ENCODE peak calls at places on chromosomes 13 and 19, in six cellular contexts. One of them, this sample, is unnamed. For H3K4me1, the result is how much of the 10 kb centered on the place peaks cover.

GRCh38 chr19:374183-374885 is 29.7 kb upstream of the MIER2 start:
- DNase-seq in SK-N-SH: no peak
- DNase-seq in tibial artery: no peak
- DNase-seq in thoracic aorta: no peak
- DNase-seq in ovary: no peak
- DNase-seq in pancreas: no peak
- DNase-seq in this sample: no peak

GRCh38 chr19:41959056-41960053 is at the start of gene RABAC1:
- DNase-seq in SK-N-SH: peak
- DNase-seq in tibial artery: peak
- DNase-seq in thoracic aorta: peak
- DNase-seq in ovary: peak
- DNase-seq in pancreas: peak
- DNase-seq in this sample: peak

GRCh38 chr19:12965017-12965811 is 4.2 kb upstream of the DAND5 start:
- DNase-seq in SK-N-SH: peak
- DNase-seq in tibial artery: peak
- DNase-seq in thoracic aorta: peak
- DNase-seq in ovary: peak
- DNase-seq in pancreas: peak
- DNase-seq in this sample: peak

GRCh38 chr19:798415-799075 is 1.3 kb downstream of the PTBP1 start:
- DNase-seq in SK-N-SH: no peak
- DNase-seq in tibial artery: no peak
- DNase-seq in thoracic aorta: no peak
- DNase-seq in ovary: peak
- DNase-seq in pancreas: peak
- DNase-seq in this sample: peak

GRCh38 chr19:16075430-16076153 is 703 bp upstream of the TPM4 start:
- DNase-seq in SK-N-SH: no peak
- DNase-seq in tibial artery: no peak
- DNase-seq in thoracic aorta: no peak
- DNase-seq in ovary: no peak
- DNase-seq in pancreas: no peak
- DNase-seq in this sample: no peak

GRCh38 chr19:461664-462551 is 1.1 kb upstream of the SHC2 start:
- DNase-seq in SK-N-SH: peak
- DNase-seq in tibial artery: no peak
- DNase-seq in thoracic aorta: no peak
- DNase-seq in ovary: no peak
- DNase-seq in pancreas: peak
- DNase-seq in this sample: peak

GRCh38 chr19:51572908-51573307 is 1.8 kb downstream of the ZNF175 start:
- DNase-seq in SK-N-SH: no peak
- DNase-seq in tibial artery: no peak
- DNase-seq in thoracic aorta: no peak
- DNase-seq in ovary: no peak
- DNase-seq in pancreas: no peak
- DNase-seq in this sample: no peak

GRCh38 chr13:113918580-113918979 is 54.7 kb upstream of the GAS6 start:
- DNase-seq in SK-N-SH: no peak
- DNase-seq in tibial artery: no peak
- DNase-seq in thoracic aorta: no peak
- DNase-seq in ovary: no peak
- DNase-seq in pancreas: no peak
- DNase-seq in this sample: no peak

GRCh38 chr19:46932346-46932745 is 71.5 kb downstream of the ARHGAP35 start:
- DNase-seq in SK-N-SH: no peak
- DNase-seq in tibial artery: no peak
- DNase-seq in thoracic aorta: no peak
- DNase-seq in ovary: no peak
- DNase-seq in pancreas: no peak
- DNase-seq in this sample: no peak

GRCh38 chr19:40356681-40357595 is 8.4 kb downstream of the PLD3 start:
- DNase-seq in SK-N-SH: no peak
- DNase-seq in tibial artery: no peak
- DNase-seq in thoracic aorta: no peak
- DNase-seq in ovary: no peak
- DNase-seq in pancreas: peak
- DNase-seq in this sample: no peak

GRCh38 chr19:40360020-40360686 is 11.7 kb downstream of the PLD3 start:
- DNase-seq in SK-N-SH: no peak
- DNase-seq in tibial artery: no peak
- DNase-seq in thoracic aorta: no peak
- DNase-seq in ovary: no peak
- DNase-seq in pancreas: no peak
- DNase-seq in this sample: no peak

GRCh38 chr19:40357655-40358054 is 9.2 kb downstream of the PLD3 start:
- DNase-seq in SK-N-SH: no peak
- DNase-seq in tibial artery: no peak
- DNase-seq in thoracic aorta: no peak
- DNase-seq in ovary: no peak
- DNase-seq in pancreas: no peak
- DNase-seq in this sample: no peak

GRCh38 chr19:40355975-40356680 is 7.6 kb downstream of the PLD3 start:
- DNase-seq in SK-N-SH: no peak
- DNase-seq in tibial artery: no peak
- DNase-seq in thoracic aorta: no peak
- DNase-seq in ovary: no peak
- DNase-seq in pancreas: peak
- DNase-seq in this sample: no peak

GRCh38 chr19:40358773-40359172 is 10.3 kb downstream of the PLD3 start:
- DNase-seq in SK-N-SH: no peak
- DNase-seq in tibial artery: peak
- DNase-seq in thoracic aorta: no peak
- DNase-seq in ovary: no peak
- DNase-seq in pancreas: no peak
- DNase-seq in this sample: no peak
- H3K4me1 ChIP-seq in SK-N-SH: under half
- H3K4me1 ChIP-seq in tibial artery: under half
- H3K4me1 ChIP-seq in thoracic aorta: under half
- H3K4me1 ChIP-seq in ovary: under half
- H3K4me1 ChIP-seq in pancreas: under half
- H3K4me1 ChIP-seq in this sample: under half

GRCh38 chr13:99218545-99218944 is 17.9 kb downstream of the UBAC2 start:
- DNase-seq in SK-N-SH: no peak
- DNase-seq in tibial artery: no peak
- DNase-seq in thoracic aorta: no peak
- DNase-seq in ovary: peak
- DNase-seq in pancreas: peak
- DNase-seq in this sample: no peak
- H3K4me1 ChIP-seq in SK-N-SH: under half
- H3K4me1 ChIP-seq in tibial artery: under half
- H3K4me1 ChIP-seq in thoracic aorta: under half
- H3K4me1 ChIP-seq in ovary: under half
- H3K4me1 ChIP-seq in pancreas: under half
- H3K4me1 ChIP-seq in this sample: under half

GRCh38 chr19:38678217-38678890 is 30.9 kb downstream of the ACTN4 start:
- DNase-seq in SK-N-SH: no peak
- DNase-seq in tibial artery: no peak
- DNase-seq in thoracic aorta: no peak
- DNase-seq in ovary: no peak
- DNase-seq in pancreas: no peak
- DNase-seq in this sample: no peak

GRCh38 chr19:38676878-38677646 is 29.6 kb downstream of the ACTN4 start:
- DNase-seq in SK-N-SH: no peak
- DNase-seq in tibial artery: no peak
- DNase-seq in thoracic aorta: no peak
- DNase-seq in ovary: no peak
- DNase-seq in pancreas: no peak
- DNase-seq in this sample: no peak

GRCh38 chr19:38679839-38680238 is 32.4 kb downstream of the ACTN4 start:
- DNase-seq in SK-N-SH: no peak
- DNase-seq in tibial artery: no peak
- DNase-seq in thoracic aorta: no peak
- DNase-seq in ovary: no peak
- DNase-seq in pancreas: no peak
- DNase-seq in this sample: no peak

GRCh38 chr19:38676023-38676877 is 28.8 kb downstream of the ACTN4 start:
- DNase-seq in SK-N-SH: no peak
- DNase-seq in tibial artery: no peak
- DNase-seq in thoracic aorta: no peak
- DNase-seq in ovary: no peak
- DNase-seq in pancreas: no peak
- DNase-seq in this sample: no peak

GRCh38 chr19:38678891-38679494 is 31.5 kb downstream of the ACTN4 start:
- DNase-seq in SK-N-SH: no peak
- DNase-seq in tibial artery: no peak
- DNase-seq in thoracic aorta: no peak
- DNase-seq in ovary: no peak
- DNase-seq in pancreas: no peak
- DNase-seq in this sample: no peak
- H3K4me1 ChIP-seq in SK-N-SH: under half
- H3K4me1 ChIP-seq in tibial artery: under half
- H3K4me1 ChIP-seq in thoracic aorta: half or more
- H3K4me1 ChIP-seq in ovary: under half
- H3K4me1 ChIP-seq in pancreas: half or more
- H3K4me1 ChIP-seq in this sample: half or more

GRCh38 chr19:40768936-40769335 is 6.4 kb upstream of the MIA start:
- DNase-seq in SK-N-SH: no peak
- DNase-seq in tibial artery: no peak
- DNase-seq in thoracic aorta: no peak
- DNase-seq in ovary: no peak
- DNase-seq in pancreas: no peak
- DNase-seq in this sample: no peak
- H3K4me1 ChIP-seq in SK-N-SH: under half
- H3K4me1 ChIP-seq in tibial artery: under half
- H3K4me1 ChIP-seq in thoracic aorta: under half
- H3K4me1 ChIP-seq in ovary: under half
- H3K4me1 ChIP-seq in pancreas: under half
- H3K4me1 ChIP-seq in this sample: under half

DNA sequence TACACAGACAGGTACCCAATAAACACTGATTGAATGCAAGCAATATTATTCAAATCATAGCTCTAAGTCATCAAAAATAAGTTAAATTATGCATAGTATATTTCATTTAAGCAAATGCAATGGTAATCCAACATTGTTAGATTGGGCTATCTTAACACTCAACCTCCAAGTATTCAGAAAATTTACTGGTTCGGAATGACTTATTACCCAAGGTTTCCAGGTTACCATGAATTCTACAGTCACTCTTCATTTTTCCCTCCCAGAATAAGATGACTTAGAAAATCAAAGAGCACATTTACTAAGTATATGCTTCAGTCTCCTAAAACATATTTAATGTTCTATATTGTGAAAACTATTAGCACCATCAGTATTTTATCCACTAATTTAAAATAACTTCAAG is 6.0 kb downstream of the UBL3 start:
- DNase-seq in SK-N-SH: no peak
- DNase-seq in tibial artery: no peak
- DNase-seq in thoracic aorta: no peak
- DNase-seq in ovary: no peak
- DNase-seq in pancreas: no peak
- DNase-seq in this sample: no peak
- H3K4me1 ChIP-seq in SK-N-SH: under half
- H3K4me1 ChIP-seq in tibial artery: under half
- H3K4me1 ChIP-seq in thoracic aorta: under half
- H3K4me1 ChIP-seq in ovary: under half
- H3K4me1 ChIP-seq in pancreas: under half
- H3K4me1 ChIP-seq in this sample: half or more